ENCODE peak calls at places on chromosomes 12 and 14, in four cellular contexts. I is cardiac muscle cell, M is astrocyte of the cerebellum, E is GM23338. U is an unnamed sample.

GRCh38 chr12:87775051-87775450 is 254.2 kb downstream of the C12orf50 start:
- DNase-seq in I (no peak), M (no peak), E (no peak), U (no peak)

GRCh38 chr12:105761075-105761474 is 377.7 kb downstream of the NUAK1 start:
- DNase-seq in E (no peak), M (no peak), I (peak; percentile 46), U (no peak)

GRCh38 chr14:80867798-80868197 is 73.7 kb downstream of the CEP128 start:
- DNase-seq in I (no peak), M (no peak), E (no peak), U (no peak)

GRCh38 chr14:56247495-56248087 is 129.4 kb downstream of the PELI2 start:
- DNase-seq in I (peak; percentile 35), M (no peak), E (peak; percentile 33), U (no peak)

GRCh38 chr12:103799504-103800251 is 41.4 kb downstream of the NT5DC3 start:
- DNase-seq in I (peak; percentile 79), E (peak; percentile 19), M (peak; percentile 81), U (peak; percentile 10)

GRCh38 chr12:6361834-6362233 is 13.5 kb downstream of the SCNN1A start:
- DNase-seq in M (no peak), E (no peak), I (no peak), U (no peak)

GRCh38 chr12:131941987-131942341 is 7.8 kb upstream of the EP400 start:
- DNase-seq in E (no peak), I (no peak), M (no peak), U (no peak)

GRCh38 chr14:95229749-95230148 is 72.4 kb upstream of the DICER1 start:
- DNase-seq in M (no peak), I (no peak), E (no peak), U (no peak)

GRCh38 chr14:71472281-71472960 is 459.8 kb upstream of the RGS6 start:
- DNase-seq in M (no peak), I (peak; percentile 36), E (no peak), U (peak; percentile 45)

GRCh38 chr14:90846511-90846910 is 30.3 kb upstream of the TTC7B start:
- DNase-seq in E (no peak), M (no peak), I (no peak), U (no peak)

GRCh38 chr12:28626504-28626903 is 436.2 kb downstream of the CCDC91 start:
- DNase-seq in I (no peak), M (no peak), E (no peak), U (no peak)

GRCh38 chr12:113870035-113870434 is 96.1 kb downstream of the RBM19 start:
- DNase-seq in I (no peak), M (no peak), E (no peak), U (no peak)

GRCh38 chr12:76652402-76652801 is 92.8 kb upstream of the OSBPL8 start:
- DNase-seq in I (no peak), E (no peak), M (no peak), U (no peak)

GRCh38 chr12:84874125-84874824 is 38.3 kb downstream of the SLC6A15 start:
- DNase-seq in E (peak; percentile 82), I (peak; percentile 74), M (peak; percentile 53), U (peak; percentile 18)

GRCh38 chr12:33314223-33314622 is 125.4 kb downstream of the SYT10 start:
- DNase-seq in I (no peak), E (no peak), M (no peak), U (no peak)

GRCh38 chr12:127401005-127401404 is 866.0 kb upstream of the TMEM132C start:
- DNase-seq in I (no peak), E (no peak), M (no peak), U (no peak)

GRCh38 chr12:50764861-50765324 is 992 bp downstream of the ATF1 start:
- DNase-seq in I (peak; percentile 48), E (no peak), M (no peak), U (no peak)

GRCh38 chr14:97452314-97452713 is 655.1 kb downstream of the VRK1 start:
- DNase-seq in M (no peak), E (no peak), I (no peak), U (no peak)

DNA sequence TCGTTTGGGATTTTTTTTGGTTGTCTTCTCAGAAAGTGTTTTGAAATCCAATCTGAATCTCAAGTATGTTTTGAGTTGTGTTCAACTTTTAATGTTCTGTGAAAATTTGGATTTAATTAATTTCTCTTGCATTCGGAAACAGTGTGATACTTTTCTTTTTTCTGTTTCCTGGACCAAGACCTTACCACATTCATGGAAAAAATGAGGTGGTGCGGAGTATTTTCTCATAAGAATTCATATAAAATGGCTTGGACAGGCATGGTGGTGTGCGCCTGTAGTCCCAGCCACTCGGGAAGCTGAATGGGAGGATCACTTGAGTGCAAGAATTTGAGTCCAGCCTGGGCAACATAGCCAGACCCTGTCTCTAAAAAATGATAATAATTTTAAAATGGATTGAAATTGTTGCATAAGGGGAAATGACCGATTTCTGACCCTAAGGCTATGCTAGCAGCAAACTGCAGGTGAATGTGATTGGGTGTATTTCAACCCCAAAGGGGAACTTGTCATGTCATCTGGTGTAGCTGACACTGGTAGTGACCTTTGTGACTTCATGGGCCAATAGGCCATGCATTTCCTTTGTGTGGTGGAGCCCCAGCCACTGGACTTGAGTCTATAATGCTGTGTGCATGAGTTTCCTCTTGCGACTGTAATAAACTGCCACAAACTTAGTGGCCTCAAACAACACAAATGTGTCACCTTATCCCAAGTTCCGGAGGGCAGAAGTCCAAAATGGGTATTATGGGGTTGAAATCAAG is 123.5 kb upstream of the RFLNA start:
- DNase-seq in M (no peak), E (no peak), I (no peak), U (no peak)
- TF ChIP-seq CTCF in M (no peak), E (no peak), I (no peak), U (no peak)

GRCh38 chr14:61607570-61608244 is 87.6 kb upstream of the HIF1A start:
- DNase-seq in E (peak; percentile 46), M (no peak), I (no peak), U (no peak)
- TF ChIP-seq CTCF in E (no peak), M (peak; percentile 20), I (no peak), U (no peak)

GRCh38 chr14:52683985-52684520 is 11.3 kb downstream of the ERO1A start:
- DNase-seq in M (no peak), E (no peak), I (no peak), U (no peak)

GRCh38 chr14:52678591-52678990 is 16.8 kb downstream of the ERO1A start:
- DNase-seq in M (no peak), E (peak; percentile 43), I (no peak), U (no peak)
- TF ChIP-seq CTCF in M (peak; percentile 46), E (peak; percentile 54), I (no peak), U (peak; percentile 10)

GRCh38 chr12:42792265-42792664 is 202.7 kb upstream of the PRICKLE1 start:
- DNase-seq in M (no peak), E (no peak), I (no peak), U (no peak)
- TF ChIP-seq CTCF in M (peak; percentile 27), E (no peak), I (peak; percentile 9), U (no peak)

GRCh38 chr12:110355080-110355479 is 48.4 kb downstream of the ANAPC7 start:
- DNase-seq in E (peak; percentile 87), M (no peak), I (no peak), U (no peak)
- TF ChIP-seq CTCF in E (peak; percentile 77), M (peak; percentile 51), I (peak; percentile 12), U (peak; percentile 30)

GRCh38 chr12:48973992-48974673 is 2.6 kb upstream of the WNT10B start:
- DNase-seq in E (peak; percentile 81), I (peak; percentile 76), M (no peak), U (no peak)

GRCh38 chr12:48970702-48971334 is 717 bp downstream of the WNT10B start:
- DNase-seq in E (peak; percentile 53), M (no peak), I (no peak), U (no peak)

GRCh38 chr12:48973531-48973930 is 2.0 kb upstream of the WNT10B start:
- DNase-seq in I (peak; percentile 59), M (no peak), E (no peak), U (no peak)

GRCh38 chr12:48973084-48973483 is 1.5 kb upstream of the WNT10B start:
- DNase-seq in I (no peak), E (no peak), M (no peak), U (no peak)

GRCh38 chr12:48972213-48973021 is 882 bp upstream of the WNT10B start:
- DNase-seq in M (no peak), E (peak; percentile 38), I (no peak), U (no peak)
- TF ChIP-seq CTCF in M (no peak), E (peak; percentile 33), I (no peak), U (no peak)

GRCh38 chr12:46944771-46945170 is 119.0 kb upstream of the SLC38A4 start:
- DNase-seq in I (no peak), E (no peak), M (no peak), U (no peak)

GRCh38 chr12:46942579-46942978 is 116.8 kb upstream of the SLC38A4 start:
- DNase-seq in I (no peak), E (no peak), M (no peak), U (no peak)

GRCh38 chr12:46945591-46945990 is 119.8 kb upstream of the SLC38A4 start:
- DNase-seq in E (no peak), M (no peak), I (no peak), U (no peak)

GRCh38 chr12:46946137-46946536 is 120.3 kb upstream of the SLC38A4 start:
- DNase-seq in E (no peak), I (no peak), M (no peak), U (no peak)

GRCh38 chr12:46944104-46944503 is 118.3 kb upstream of the SLC38A4 start:
- DNase-seq in I (peak; percentile 78), E (no peak), M (no peak), U (no peak)
- TF ChIP-seq CTCF in I (peak; percentile 49), E (no peak), M (peak; percentile 31), U (peak; percentile 27)

GRCh38 chr14:21894003-21894897 is 220.6 kb upstream of the OR4E1 start:
- DNase-seq in E (peak; percentile 76), M (no peak), I (peak; percentile 10), U (no peak)

GRCh38 chr14:21891921-21892320 is 218.3 kb upstream of the OR4E1 start:
- DNase-seq in I (no peak), E (no peak), M (no peak), U (no peak)
- TF ChIP-seq CTCF in I (no peak), E (no peak), M (no peak), U (no peak)

GRCh38 chr14:33676135-33676566 is 274.7 kb downstream of the EGLN3 start:
- DNase-seq in I (peak; percentile 74), M (no peak), E (peak; percentile 88), U (no peak)
- TF ChIP-seq CTCF in I (peak; percentile 62), M (peak; percentile 59), E (peak; percentile 75), U (peak; percentile 51)

U was measured in AG09319.